ENCODE peak calls at places on chromosomes 4 and X, in nine cellular contexts. K is cardiac fibroblast; J is lower leg skin; L is IMR-90; A is omental fat pad; Y is CD8-positive, alpha-beta T cell; N is MM.1S; M is AG09319; X is K562. F is an unnamed sample.

GRCh38 chr4:130639871-130640270 is 1543.9 kb downstream of the C4orf33 start:
- DNase-seq in N (no peak), J (no peak), M (no peak), X (no peak), Y (no peak), K (no peak), L (no peak), A (no peak), F (no peak)

GRCh38 chrX:18353931-18354368 is 538 bp downstream of the SCML2 start:
- DNase-seq in M (no peak), L (no peak), J (no peak), Y (no peak), X (peak), N (peak), K (no peak), A (no peak), F (no peak)

GRCh38 chrX:51316271-51316670 is 16.4 kb upstream of the NUDT10 start:
- DNase-seq in J (no peak), A (no peak), X (no peak), M (no peak), L (no peak), Y (no peak), N (no peak), K (no peak), F (no peak)

GRCh38 chrX:137031517-137032377 is 2.0 kb downstream of the GPR101 start:
- DNase-seq in Y (no peak), M (no peak), J (no peak), X (peak), L (peak), A (no peak), N (peak), K (peak), F (peak)

GRCh38 chrX:20300822-20301221 is 34.1 kb upstream of the RPS6KA3 start:
- DNase-seq in N (no peak), X (no peak), L (no peak), K (no peak), A (no peak), J (no peak), Y (no peak), M (no peak), F (no peak)

GRCh38 chrX:73876897-73877296 is 313.9 kb downstream of the CHIC1 start:
- DNase-seq in K (peak), J (peak), X (no peak), A (no peak), M (no peak), Y (no peak), L (no peak), N (no peak), F (no peak)

GRCh38 chr4:31620476-31620875 is 900.3 kb downstream of the PCDH7 start:
- DNase-seq in J (no peak), K (peak), L (no peak), X (no peak), M (no peak), N (no peak), A (no peak), Y (no peak), F (no peak)

GRCh38 chrX:9466115-9466495 is 1.2 kb downstream of the TBL1X start:
- DNase-seq in L (peak), N (peak), X (no peak), Y (no peak), J (peak), A (no peak), M (no peak), K (peak), F (peak)

GRCh38 chr4:102599887-102600286 is 98.7 kb downstream of the NFKB1 start:
- DNase-seq in K (no peak), N (no peak), L (no peak), X (no peak), M (no peak), A (no peak), J (no peak), Y (no peak), F (no peak)

GRCh38 chr4:10079951-10080873 is 36.4 kb downstream of the WDR1 start:
- DNase-seq in J (no peak), X (peak), M (no peak), L (no peak), Y (no peak), A (no peak), N (no peak), K (no peak), F (no peak)

GRCh38 chr4:139619644-139620043 is 46.0 kb upstream of the MGST2 start:
- DNase-seq in M (no peak), X (no peak), A (no peak), K (peak), N (peak), L (no peak), J (no peak), Y (no peak), F (peak)

GRCh38 chr4:36734296-36734695 is 452.9 kb downstream of the DTHD1 start:
- DNase-seq in X (no peak), L (no peak), M (no peak), Y (no peak), A (no peak), J (no peak), K (no peak), N (no peak), F (no peak)

GRCh38 chrX:31036895-31037294 is 34.9 kb downstream of the FTHL17 start:
- DNase-seq in Y (no peak), J (peak), X (peak), K (peak), L (peak), N (peak), M (peak), A (peak), F (peak)

GRCh38 chrX:134746379-134746723 is 88.1 kb upstream of the PLAC1 start:
- DNase-seq in Y (no peak), K (no peak), A (no peak), X (no peak), M (no peak), J (no peak), L (no peak), N (no peak), F (no peak)

GRCh38 chrX:10103023-10103422 is 53.8 kb upstream of the CLCN4 start:
- DNase-seq in M (peak), N (no peak), A (no peak), Y (no peak), J (no peak), L (peak), K (peak), X (no peak), F (no peak)

GRCh38 chrX:102345916-102346315 is 93.9 kb downstream of the NXF2B start:
- DNase-seq in A (peak), M (no peak), X (peak), N (peak), K (peak), J (peak), Y (peak), L (peak), F (peak)

GRCh38 chr4:8585186-8585585 is 5.0 kb downstream of the GPR78 start:
- DNase-seq in A (no peak), L (no peak), J (no peak), K (no peak), M (no peak), N (peak), Y (no peak), X (no peak), F (no peak)

GRCh38 chr4:57055873-57056272 is 54.3 kb downstream of the IGFBP7 start:
- DNase-seq in L (no peak), Y (no peak), A (no peak), M (no peak), J (no peak), K (no peak), N (no peak), X (no peak), F (no peak)

GRCh38 chrX:84339507-84340364 is 151.7 kb upstream of the RPS6KA6 start:
- DNase-seq in K (peak), N (peak), Y (no peak), X (peak), A (no peak), L (peak), M (no peak), J (no peak), F (peak)

GRCh38 chr4:83108101-83108861 is 6.2 kb downstream of the PLAC8 start:
- DNase-seq in Y (no peak), N (no peak), L (no peak), J (no peak), X (no peak), K (no peak), A (no peak), M (no peak), F (no peak)

GRCh38 chr4:153521467-153521866 is 55.3 kb downstream of the TMEM131L start:
- DNase-seq in J (no peak), M (no peak), A (no peak), K (no peak), N (no peak), X (no peak), L (no peak), Y (no peak), F (no peak)

GRCh38 chr4:82044141-82044993 is 329.4 kb downstream of the HNRNPD start:
- DNase-seq in A (peak), Y (no peak), M (no peak), X (no peak), J (peak), L (peak), N (no peak), K (peak), F (peak)

GRCh38 chr4:79906996-79907395 is 166.0 kb downstream of the ANTXR2 start:
- DNase-seq in J (no peak), N (no peak), M (no peak), K (no peak), Y (no peak), A (no peak), L (no peak), X (no peak), F (no peak)

GRCh38 chrX:133880032-133880443 is 105.4 kb downstream of the GPC3 start:
- DNase-seq in A (no peak), N (peak), Y (no peak), J (no peak), M (no peak), K (no peak), L (no peak), X (no peak), F (no peak)

GRCh38 chrX:116170444-116170843 is at the start of gene AGTR2:
- DNase-seq in L (no peak), J (no peak), Y (no peak), X (no peak), K (no peak), N (no peak), M (no peak), A (no peak), F (no peak)
- TF ChIP-seq CTCF in L (no peak), J (no peak), Y (no peak), X (no peak), K (no peak), N (no peak), M (no peak), A (no peak), F (no peak)

DNA sequence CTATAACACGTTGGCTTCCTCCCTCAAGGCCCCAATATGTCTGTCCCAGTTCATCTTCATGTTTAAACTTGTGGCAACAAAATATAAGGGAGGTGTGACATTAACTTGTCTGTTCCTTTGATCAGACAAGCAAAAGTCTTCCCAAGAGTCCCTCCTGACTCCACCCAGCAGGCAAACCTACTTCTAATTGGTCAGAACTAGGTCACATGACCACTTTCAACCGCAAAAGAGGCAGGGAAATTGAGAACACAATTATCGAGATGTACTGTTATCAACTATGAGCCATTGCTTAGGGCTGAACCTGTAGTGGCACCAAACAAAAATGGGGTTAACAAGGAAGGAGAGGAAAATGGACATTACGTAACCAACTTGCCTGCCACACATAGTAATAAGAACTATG is 246.8 kb upstream of the TET2 start:
- DNase-seq in K (no peak), A (no peak), L (no peak), N (no peak), M (no peak), X (peak), J (no peak), Y (no peak), F (no peak)
- TF ChIP-seq CTCF in K (no peak), A (no peak), L (no peak), N (no peak), M (no peak), X (no peak), J (no peak), Y (no peak), F (no peak)

GRCh38 chr4:2537011-2537830 is 774 bp downstream of the FAM193A start:
- DNase-seq in A (no peak), K (peak), J (no peak), N (peak), M (no peak), X (peak), L (peak), Y (peak), F (peak)

GRCh38 chr4:2534904-2535385 is 1.5 kb upstream of the FAM193A start:
- DNase-seq in K (no peak), L (peak), J (no peak), Y (no peak), N (no peak), X (no peak), A (no peak), M (no peak), F (no peak)

GRCh38 chr4:2536193-2537010 is at the start of gene FAM193A:
- DNase-seq in K (peak), A (peak), N (peak), M (peak), Y (peak), J (peak), X (peak), L (peak), F (peak)

DNA sequence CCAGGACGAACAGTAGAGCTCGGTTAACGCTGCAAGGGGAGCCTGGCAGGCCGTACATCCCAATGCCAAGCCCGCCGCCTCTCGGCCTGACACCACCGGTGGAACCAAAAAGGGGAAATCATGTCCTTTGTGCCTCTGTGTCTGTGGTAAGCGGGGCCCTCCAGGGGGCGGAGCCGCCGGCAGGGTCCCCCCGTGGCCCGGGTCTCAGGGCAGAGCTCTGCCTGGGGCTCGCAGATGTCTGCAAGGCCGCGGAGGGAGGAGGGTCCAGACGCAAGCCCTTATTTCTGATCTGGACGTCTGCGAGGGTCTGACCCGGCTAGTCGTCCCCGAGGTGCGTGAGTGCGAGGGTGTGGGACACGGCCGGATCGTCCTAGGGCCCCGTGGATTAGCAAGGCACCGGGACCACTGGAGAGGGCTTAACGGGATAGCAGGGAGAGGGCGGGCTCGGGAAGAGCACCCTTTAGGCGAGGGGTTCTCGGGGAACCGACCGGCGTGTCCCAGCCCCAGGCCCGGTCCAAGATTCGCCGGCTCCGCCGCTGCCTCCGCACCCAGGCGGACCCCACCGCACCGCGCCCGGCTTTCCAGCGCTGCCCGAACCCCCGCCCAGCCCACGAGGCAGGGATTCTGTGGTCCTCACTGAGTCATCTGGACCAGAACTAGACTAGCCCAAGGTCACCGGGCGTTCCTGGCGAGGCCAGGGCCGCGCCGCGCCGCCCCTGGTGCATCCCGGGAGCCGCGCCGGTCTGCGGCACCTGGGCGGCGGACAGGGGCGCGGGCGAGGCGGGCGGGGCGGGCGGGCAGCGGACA is 858 bp upstream of the FAM193A start:
- DNase-seq in A (peak), K (peak), M (no peak), J (peak), Y (peak), L (peak), N (peak), X (peak), F (peak)
- TF ChIP-seq CTCF in A (no peak), K (no peak), M (no peak), J (no peak), Y (no peak), L (no peak), N (peak), X (peak), F (no peak)

DNA sequence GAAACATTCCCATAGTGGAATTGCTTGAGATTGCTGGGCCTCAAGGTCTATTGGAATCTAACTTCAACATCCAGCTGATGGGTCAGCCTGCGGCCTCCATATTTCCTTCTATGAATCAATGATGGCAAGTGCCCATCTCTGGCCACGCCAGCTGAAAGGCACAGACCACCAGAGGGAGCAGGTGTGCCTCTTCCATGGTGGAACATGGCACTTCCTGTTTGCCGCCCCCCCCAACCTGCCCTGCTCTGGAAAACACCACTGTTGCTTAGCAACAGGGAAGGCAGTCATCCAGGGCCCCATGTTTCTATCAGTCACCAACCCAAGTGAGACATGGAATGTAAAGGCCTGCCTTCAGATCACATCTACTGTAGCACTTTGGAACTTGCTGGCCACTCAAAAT is 11.6 kb downstream of the PAGE4 start:
- DNase-seq in J (no peak), Y (no peak), K (peak), X (peak), L (peak), N (peak), A (peak), M (no peak), F (peak)
- TF ChIP-seq CTCF in J (no peak), Y (no peak), K (peak), X (peak), L (peak), N (peak), A (no peak), M (peak), F (peak)

GRCh38 chrX:46647251-46647650 is 73.7 kb downstream of the CHST7 start:
- DNase-seq in X (no peak), J (no peak), Y (no peak), M (no peak), N (no peak), L (no peak), A (no peak), K (no peak), F (no peak)
- TF ChIP-seq CTCF in X (no peak), J (no peak), Y (no peak), M (no peak), N (no peak), L (no peak), A (no peak), K (no peak), F (no peak)

DNA sequence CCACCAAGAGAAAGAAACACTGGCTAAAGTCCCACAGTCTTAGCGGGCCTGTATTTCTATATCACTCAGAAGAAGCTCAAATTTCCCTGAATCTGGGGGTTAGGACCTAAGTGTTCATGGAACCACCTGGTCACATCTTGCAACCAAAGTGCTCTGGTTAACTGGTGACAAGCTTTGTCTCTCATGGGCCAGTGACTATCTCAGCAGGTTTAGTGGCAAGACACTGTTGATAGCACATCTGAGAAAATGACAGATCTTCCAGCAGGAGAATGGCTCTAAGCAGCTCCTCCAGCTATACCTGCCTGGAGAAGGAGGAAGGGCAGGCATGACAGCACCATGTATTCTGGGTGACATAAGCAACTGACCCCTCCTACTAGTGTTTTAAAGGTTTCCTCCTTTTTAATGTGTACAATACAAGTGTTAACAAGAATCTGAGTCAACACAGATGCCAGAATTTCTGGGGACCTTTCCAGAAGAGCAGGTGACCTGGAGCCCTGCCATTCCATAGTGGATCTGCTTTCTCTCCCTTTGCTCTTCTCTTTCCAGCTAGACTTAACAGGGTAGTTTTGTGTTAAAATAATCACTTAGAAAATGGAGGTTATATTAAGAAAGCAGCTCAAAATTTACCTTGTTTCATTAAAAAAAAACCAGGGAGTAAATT is 17.3 kb upstream of the QRFPR start:
- DNase-seq in X (no peak), K (no peak), M (no peak), Y (no peak), A (no peak), J (no peak), L (no peak), N (no peak), F (no peak)
- TF ChIP-seq CTCF in X (no peak), K (no peak), M (no peak), Y (no peak), A (no peak), J (no peak), L (no peak), N (no peak), F (no peak)

DNA sequence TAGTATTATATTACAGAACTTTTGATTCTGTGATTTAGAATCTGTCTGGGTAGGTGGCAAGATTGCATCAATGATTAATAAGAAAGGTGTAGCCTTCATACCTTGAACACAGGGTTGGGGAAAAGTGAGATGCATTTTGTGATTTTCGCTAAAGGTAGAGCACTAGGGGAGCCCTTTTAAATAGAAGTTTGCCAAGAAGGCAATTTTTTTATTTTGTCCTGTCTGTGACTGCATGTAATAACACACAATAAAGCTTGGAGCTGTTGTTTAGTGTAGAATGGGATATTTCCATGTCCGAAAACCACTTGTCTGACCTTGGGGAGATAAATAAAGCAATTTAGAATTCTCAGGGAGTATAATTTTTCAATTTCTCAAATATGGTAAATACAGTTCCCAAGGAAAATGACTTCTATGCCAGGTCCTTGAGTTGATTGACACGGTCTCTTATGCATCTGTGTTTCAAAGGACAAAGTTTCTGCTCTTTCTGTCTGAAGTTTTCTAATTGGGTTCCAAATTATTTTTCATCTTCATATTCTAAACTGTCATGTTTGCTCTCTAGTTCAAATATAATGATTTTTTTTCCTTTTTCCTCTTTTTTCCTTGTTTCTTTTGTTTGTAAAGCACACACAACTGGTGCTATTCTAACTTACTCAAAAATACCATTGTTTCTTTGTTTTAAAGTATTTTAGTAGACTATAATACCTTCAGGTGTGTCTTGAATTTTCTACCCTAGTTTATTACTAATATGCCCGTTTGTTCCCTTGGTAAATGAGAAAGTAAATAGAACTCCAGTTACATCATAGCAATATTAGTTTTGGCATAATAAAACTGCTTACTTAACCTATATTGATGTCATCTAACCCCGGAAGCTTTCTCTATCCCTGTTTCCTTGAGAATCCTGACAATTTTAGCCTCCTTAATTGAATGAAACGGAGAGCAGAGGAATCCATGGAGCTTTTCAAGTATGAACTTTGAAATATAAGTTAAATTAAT is 87.8 kb upstream of the BMPR1B start:
- DNase-seq in J (no peak), K (no peak), N (no peak), X (no peak), L (no peak), M (no peak), Y (no peak), A (no peak), F (no peak)
- TF ChIP-seq CTCF in J (no peak), K (no peak), N (no peak), X (no peak), L (no peak), M (no peak), Y (no peak), A (no peak), F (no peak)